ENCODE peak calls at places on chromosome X, in nine cellular contexts. A is NCI-H1417 treated with DMSO at 0.1 percent for 48 hours; M is tibial artery; E is D341Med; V is endodermal cell; S is CD4-positive, alpha-beta T cell; J is lung microvascular endothelial cell; C is MV-4-11; F is progenitor cell of endocrine pancreas. D is an unnamed sample.

GRCh38 chrX:20519077-20519617 is 252.4 kb upstream of the RPS6KA3 start:
- DNase-seq in A (no peak), M (no peak), E (no peak), V (no peak), S (no peak), J (no peak), C (no peak), F (no peak), D (no peak)

GRCh38 chrX:21996872-21997271 is 35.3 kb upstream of the PHEX start:
- DNase-seq in A (no peak), M (peak), E (no peak), V (no peak), S (no peak), J (peak), C (peak), F (no peak), D (no peak)

GRCh38 chrX:132489256-132490085 is 633 bp upstream of the MBNL3 start:
- DNase-seq in A (peak), M (peak), E (peak), V (peak), S (peak), J (peak), C (peak), F (peak), D (peak)

GRCh38 chrX:70219938-70220764 is 14.3 kb upstream of the AWAT1 start:
- DNase-seq in A (no peak), M (peak), E (no peak), V (peak), S (no peak), J (peak), C (no peak), F (no peak), D (no peak)

GRCh38 chrX:75893281-75893680 is 108.2 kb upstream of the MAGEE2 start:
- DNase-seq in A (no peak), M (no peak), E (no peak), V (no peak), S (no peak), J (no peak), C (no peak), F (no peak), D (peak)

GRCh38 chrX:1389993-1390285 is 2.0 kb downstream of the SLC25A6 start:
- DNase-seq in A (no peak), M (no peak), E (no peak), V (peak), S (no peak), J (no peak), C (no peak), F (no peak), D (no peak)

GRCh38 chrX:20989361-20989760 is 384.9 kb upstream of the CNKSR2 start:
- DNase-seq in A (no peak), M (no peak), E (no peak), V (no peak), S (no peak), J (no peak), C (no peak), F (no peak), D (no peak)

GRCh38 chrX:11137543-11138139 is 26.5 kb downstream of the HCCS start:
- DNase-seq in A (no peak), M (no peak), E (no peak), V (no peak), S (no peak), J (peak), C (peak), F (no peak), D (no peak)

GRCh38 chrX:104098151-104098808 is 14.0 kb upstream of the ZCCHC18 start:
- DNase-seq in A (peak), M (no peak), E (peak), V (peak), S (peak), J (peak), C (peak), F (peak), D (peak)

GRCh38 chrX:118698516-118699247 is 28.7 kb upstream of the IL13RA1 start:
- DNase-seq in A (no peak), M (no peak), E (no peak), V (no peak), S (no peak), J (peak), C (peak), F (no peak), D (no peak)

GRCh38 chrX:38271154-38271716 is 50.6 kb upstream of the SRPX start:
- DNase-seq in A (no peak), M (no peak), E (no peak), V (no peak), S (no peak), J (no peak), C (peak), F (no peak), D (no peak)

GRCh38 chrX:82764521-82764920 is 743.6 kb upstream of the POU3F4 start:
- DNase-seq in A (no peak), M (no peak), E (no peak), V (no peak), S (no peak), J (no peak), C (no peak), F (no peak), D (no peak)

GRCh38 chrX:76453737-76454406 is 26.4 kb downstream of the MAGEE1 start:
- DNase-seq in A (no peak), M (no peak), E (no peak), V (peak), S (no peak), J (no peak), C (no peak), F (no peak), D (no peak)

GRCh38 chrX:13087322-13088154 is 43.1 kb upstream of the FAM9C start:
- DNase-seq in A (no peak), M (no peak), E (no peak), V (no peak), S (peak), J (peak), C (peak), F (no peak), D (no peak)

GRCh38 chrX:74546984-74547383 is 67.4 kb downstream of the RLIM start:
- DNase-seq in A (no peak), M (no peak), E (no peak), V (peak), S (no peak), J (no peak), C (no peak), F (no peak), D (no peak)

GRCh38 chrX:113802837-113803236 is 781.0 kb upstream of the HTR2C start:
- DNase-seq in A (no peak), M (no peak), E (no peak), V (no peak), S (no peak), J (no peak), C (no peak), F (no peak), D (no peak)

GRCh38 chrX:12052109-12052508 is 86.2 kb upstream of the FRMPD4 start:
- DNase-seq in A (no peak), M (no peak), E (no peak), V (no peak), S (no peak), J (no peak), C (no peak), F (no peak), D (no peak)

GRCh38 chrX:20244936-20245335 is 21.8 kb downstream of the RPS6KA3 start:
- DNase-seq in A (no peak), M (no peak), E (no peak), V (no peak), S (no peak), J (no peak), C (no peak), F (no peak), D (no peak)

GRCh38 chrX:101385795-101386541 is at the start of gene BTK:
- DNase-seq in A (no peak), M (no peak), E (no peak), V (no peak), S (no peak), J (no peak), C (peak), F (no peak), D (no peak)

GRCh38 chrX:97637289-97637688 is 753.6 kb downstream of the RPA4 start:
- DNase-seq in A (no peak), M (no peak), E (no peak), V (no peak), S (no peak), J (no peak), C (no peak), F (no peak), D (no peak)

GRCh38 chrX:35890699-35891098 is 28.8 kb upstream of the CFAP47 start:
- DNase-seq in A (peak), M (peak), E (peak), V (peak), S (no peak), J (peak), C (peak), F (no peak), D (peak)

GRCh38 chrX:25206761-25207160 is 191.0 kb upstream of the ARX start:
- DNase-seq in A (no peak), M (no peak), E (no peak), V (no peak), S (no peak), J (no peak), C (no peak), F (no peak), D (no peak)

GRCh38 chrX:29617725-29618124 is 597.6 kb upstream of the MAGEB2 start:
- DNase-seq in A (no peak), M (no peak), E (peak), V (no peak), S (no peak), J (no peak), C (no peak), F (no peak), D (no peak)

GRCh38 chrX:107747596-107748161 is 27.9 kb downstream of the TSC22D3 start:
- DNase-seq in A (peak), M (peak), E (no peak), V (no peak), S (no peak), J (peak), C (no peak), F (no peak), D (peak)

GRCh38 chrX:39477438-39478120 is 620.2 kb downstream of the BCOR start:
- DNase-seq in A (peak), M (no peak), E (no peak), V (peak), S (peak), J (peak), C (no peak), F (peak), D (peak)

GRCh38 chrX:45850775-45851433 is 650.2 kb upstream of the DIPK2B start:
- DNase-seq in A (peak), M (peak), E (peak), V (peak), S (peak), J (peak), C (no peak), F (peak), D (peak)

GRCh38 chrX:37599735-37600134 is 28.3 kb downstream of the LANCL3 start:
- DNase-seq in A (no peak), M (no peak), E (no peak), V (no peak), S (no peak), J (no peak), C (no peak), F (no peak), D (no peak)

GRCh38 chrX:134706138-134706537 is 47.9 kb upstream of the PLAC1 start:
- DNase-seq in A (peak), M (no peak), E (no peak), V (no peak), S (no peak), J (no peak), C (no peak), F (no peak), D (no peak)